ENCODE peak calls at places on chromosomes 11 and 22, in five cellular contexts. P is stimulated activated CD4-positive, alpha-beta T cell treated with anti-CD3 and anti-CD28 coated beads, Interleukin-1b, Interleukin-23, amount 100 ng/mL, for 24 hours; C is chondrocyte; M is T-helper 1 cell; F is hypothalamus. E is an unnamed sample.

GRCh38 chr22:23064381-23065068 is 5.8 kb upstream of the GNAZ start:
- DNase-seq in F (no peak), C (peak), P (no peak), M (no peak), E (no peak)

GRCh38 chr22:41826430-41827383 is 6.2 kb upstream of the SREBF2 start:
- DNase-seq in P (no peak), F (no peak), C (peak), M (no peak), E (no peak)

GRCh38 chr11:10878408-10879214 is 20.8 kb upstream of the ZBED5 start:
- DNase-seq in F (no peak), M (peak), C (no peak), P (no peak), E (no peak)

GRCh38 chr22:38133331-38133730 is 22.8 kb upstream of the BAIAP2L2 start:
- DNase-seq in P (no peak), C (no peak), F (no peak), M (no peak), E (no peak)

GRCh38 chr11:110335358-110335757 is 38.9 kb upstream of the RDX start:
- DNase-seq in F (no peak), C (no peak), M (no peak), P (no peak), E (no peak)

GRCh38 chr22:35835998-35836691 is 118.5 kb downstream of the APOL5 start:
- DNase-seq in F (peak), P (no peak), M (no peak), C (no peak), E (no peak)

GRCh38 chr11:68961245-68961644 is 19.5 kb downstream of the MRGPRD start:
- DNase-seq in P (no peak), C (peak), F (no peak), M (no peak), E (no peak)

GRCh38 chr11:71184421-71185210 is 67.8 kb downstream of the SHANK2 start:
- DNase-seq in M (no peak), F (no peak), P (no peak), C (peak), E (no peak)

GRCh38 chr22:18974477-18975180 is 38.5 kb upstream of the PRODH start:
- DNase-seq in F (no peak), P (no peak), C (no peak), M (no peak), E (no peak)

GRCh38 chr11:68615657-68616056 is 68.7 kb upstream of the GAL start:
- DNase-seq in P (no peak), C (no peak), M (no peak), F (no peak), E (no peak)

GRCh38 chr11:123616505-123617198 is 37.8 kb downstream of the SCN3B start:
- DNase-seq in M (no peak), P (no peak), C (no peak), F (peak), E (no peak)

GRCh38 chr11:10600570-10601248 is 32.2 kb upstream of the LYVE1 start:
- DNase-seq in P (no peak), M (no peak), C (no peak), F (no peak), E (no peak)

GRCh38 chr11:111733009-111733408 is 33.2 kb downstream of the PPP2R1B start:
- DNase-seq in P (no peak), M (no peak), C (no peak), F (no peak), E (no peak)

GRCh38 chr11:73521621-73522020 is 76.3 kb downstream of the FAM168A start:
- DNase-seq in M (no peak), P (no peak), C (no peak), F (no peak), E (no peak)

GRCh38 chr11:75273989-75274391 is 33.4 kb downstream of the TPBGL start:
- DNase-seq in P (no peak), C (no peak), M (no peak), F (no peak), E (no peak)

GRCh38 chr22:23754220-23754919 is at the start of gene VPREB3:
- DNase-seq in M (no peak), F (no peak), P (no peak), C (no peak), E (no peak)

GRCh38 chr22:46007848-46008261 is 30.9 kb upstream of the WNT7B start:
- DNase-seq in C (peak), M (no peak), F (no peak), P (no peak), E (no peak)

GRCh38 chr11:66958956-66959274 is 732 bp upstream of the PC start:
- DNase-seq in F (no peak), P (no peak), M (no peak), C (no peak), E (no peak)

GRCh38 chr22:50600967-50601668 is 525 bp downstream of the MAPK8IP2 start:
- DNase-seq in M (no peak), C (no peak), F (no peak), P (no peak), E (no peak)